ENCODE peak calls at places on chromosomes 6 and 20, in five cellular contexts. S is GM13977; J is stimulated activated CD8-positive, alpha-beta memory T cell treated with anti-CD3 and anti-CD28 coated beads, Interleukin-4, amount 100 ng/mL, for 4 hours; U is NCI-H2081; A is A549. P is an unnamed sample.
A peak's percentile ranks its signal among the peaks of the same experiment; 100 is the strongest.

GRCh38 chr6:35710241-35710847 is 21.6 kb upstream of the FKBP5 start:
- DNase-seq in S (no peak), J (no peak), U (no peak), A (no peak), P (no peak)

GRCh38 chr6:134752445-134752844 is 197.5 kb downstream of the ALDH8A1 start:
- DNase-seq in S (no peak), J (no peak), U (no peak), A (no peak), P (no peak)

GRCh38 chr6:156719395-156719719 is 57.8 kb upstream of the ARID1B start:
- DNase-seq in S (no peak), J (no peak), U (no peak), A (no peak), P (no peak)

GRCh38 chr6:147909645-147910044 is 401.2 kb downstream of the SAMD5 start:
- DNase-seq in S (no peak), J (no peak), U (no peak), A (no peak), P (no peak)

GRCh38 chr6:103018426-103018825 is 1624.9 kb downstream of the GRIK2 start:
- DNase-seq in S (no peak), J (no peak), U (no peak), A (no peak), P (no peak)

GRCh38 chr6:161792887-161793286 is 519.0 kb upstream of the AGPAT4 start:
- DNase-seq in S (no peak), J (no peak), U (no peak), A (no peak), P (no peak)

GRCh38 chr6:127198549-127198948 is 68.1 kb upstream of the RNF146 start:
- DNase-seq in S (no peak), J (no peak), U (no peak), A (no peak), P (no peak)

GRCh38 chr20:11850901-11851300 is 66.8 kb upstream of the BTBD3 start:
- DNase-seq in S (no peak), J (no peak), U (no peak), A (peak; percentile 9), P (no peak)

GRCh38 chr20:53708129-53708968 is 114.7 kb upstream of the ZNF217 start:
- DNase-seq in S (peak; percentile 58), J (no peak), U (no peak), A (no peak), P (peak; percentile 16)

GRCh38 chr20:35653893-35654292 is 10.8 kb downstream of the CPNE1 start:
- DNase-seq in S (no peak), J (no peak), U (no peak), A (no peak), P (no peak)

GRCh38 chr20:52539891-52540290 is 348.3 kb upstream of the ZFP64 start:
- DNase-seq in S (no peak), J (no peak), U (no peak), A (no peak), P (no peak)

GRCh38 chr6:56690519-56691200 is 48.0 kb upstream of the DST start:
- DNase-seq in S (no peak), J (no peak), U (no peak), A (no peak), P (no peak)

GRCh38 chr6:43837501-43837900 is 67.5 kb downstream of the VEGFA start:
- DNase-seq in S (no peak), J (no peak), U (no peak), A (no peak), P (no peak)

GRCh38 chr6:92647630-92648029 is 771.7 kb downstream of the EPHA7 start:
- DNase-seq in S (no peak), J (no peak), U (no peak), A (no peak), P (no peak)

GRCh38 chr20:35601990-35602389 is 13.6 kb upstream of the SPAG4 start:
- DNase-seq in S (peak; percentile 23), J (no peak), U (no peak), A (no peak), P (no peak)

GRCh38 chr6:31203345-31203979 is 33.0 kb upstream of the POU5F1 start:
- DNase-seq in S (no peak), J (no peak), U (peak; percentile 81), A (peak; percentile 51), P (no peak)

GRCh38 chr6:2748183-2748582 is 2.5 kb downstream of the MYLK4 start:
- DNase-seq in S (no peak), J (no peak), U (peak; percentile 28), A (no peak), P (no peak)

GRCh38 chr6:747006-747405 is 54.1 kb upstream of the EXOC2 start:
- DNase-seq in S (no peak), J (no peak), U (no peak), A (no peak), P (no peak)